ENCODE peak calls at places on chromosomes 5 and 9, in seven cellular contexts. M, J, F, X, Q, W and V are unnamed samples.

GRCh38 chr5:142685418-142686209 is at the start of gene FGF1:
- DNase-seq in M (no peak), J (peak), F (no peak), X (no peak), Q (no peak), W (no peak), V (peak)

GRCh38 chr5:43694027-43694426 is 91.0 kb downstream of the NNT start:
- DNase-seq in M (no peak), J (no peak), F (no peak), X (no peak), Q (no peak), W (no peak), V (no peak)

GRCh38 chr5:151953833-151954232 is 29.2 kb upstream of the GLRA1 start:
- DNase-seq in M (no peak), J (no peak), F (no peak), X (no peak), Q (no peak), W (no peak), V (no peak)

GRCh38 chr5:54249210-54250028 is 61.0 kb downstream of the ARL15 start:
- DNase-seq in M (peak), J (peak), F (peak), X (no peak), Q (peak), W (no peak), V (no peak)

GRCh38 chr9:91494751-91495150 is 71.1 kb upstream of the NFIL3 start:
- DNase-seq in M (no peak), J (no peak), F (no peak), X (no peak), Q (no peak), W (no peak), V (no peak)

GRCh38 chr5:66963559-66963971 is 233.0 kb downstream of the CD180 start:
- DNase-seq in M (no peak), J (peak), F (no peak), X (no peak), Q (no peak), W (no peak), V (no peak)

GRCh38 chr5:134934202-134934601 is 29.3 kb downstream of the PCBD2 start:
- DNase-seq in M (no peak), J (no peak), F (no peak), X (no peak), Q (no peak), W (no peak), V (no peak)

GRCh38 chr5:160457255-160457654 is 35.6 kb downstream of the PTTG1 start:
- DNase-seq in M (no peak), J (no peak), F (no peak), X (no peak), Q (no peak), W (no peak), V (no peak)

GRCh38 chr9:129111762-129112151 is 542 bp downstream of the PTPA start:
- DNase-seq in M (peak), J (peak), F (no peak), X (no peak), Q (peak), W (no peak), V (peak)

GRCh38 chr9:132946624-132947295 is 2.3 kb upstream of the TSC1 start:
- DNase-seq in M (no peak), J (peak), F (no peak), X (no peak), Q (peak), W (no peak), V (no peak)

GRCh38 chr5:27124590-27124989 is 86.2 kb upstream of the CDH9 start:
- DNase-seq in M (no peak), J (peak), F (no peak), X (no peak), Q (peak), W (no peak), V (no peak)

GRCh38 chr5:83044941-83045340 is 32.3 kb downstream of the TMEM167A start:
- DNase-seq in M (no peak), J (no peak), F (no peak), X (no peak), Q (no peak), W (no peak), V (no peak)

GRCh38 chr5:146813748-146814147 is 64.8 kb downstream of the PPP2R2B start:
- DNase-seq in M (no peak), J (no peak), F (no peak), X (no peak), Q (no peak), W (no peak), V (no peak)

GRCh38 chr9:131503626-131504465 is 1.1 kb downstream of the POMT1 start:
- DNase-seq in M (peak), J (peak), F (no peak), X (peak), Q (peak), W (no peak), V (no peak)

GRCh38 chr9:98318834-98319478 is 63.5 kb upstream of the TBC1D2 start:
- DNase-seq in M (no peak), J (no peak), F (no peak), X (no peak), Q (no peak), W (no peak), V (no peak)

GRCh38 chr5:150062523-150062922 is 23.8 kb downstream of the CSF1R start:
- DNase-seq in M (no peak), J (no peak), F (no peak), X (no peak), Q (no peak), W (no peak), V (no peak)

GRCh38 chr9:109107402-109108240 is 12.1 kb downstream of the TMEM245 start:
- DNase-seq in M (no peak), J (no peak), F (no peak), X (no peak), Q (no peak), W (no peak), V (no peak)

GRCh38 chr9:117268847-117269452 is 145.9 kb downstream of the ASTN2 start:
- DNase-seq in M (no peak), J (no peak), F (no peak), X (no peak), Q (no peak), W (no peak), V (no peak)

GRCh38 chr9:33331411-33331891 is 41.1 kb downstream of the NFX1 start:
- DNase-seq in M (no peak), J (no peak), F (no peak), X (no peak), Q (no peak), W (no peak), V (no peak)

GRCh38 chr5:80225954-80226353 is 29.9 kb downstream of the SERINC5 start:
- DNase-seq in M (no peak), J (no peak), F (no peak), X (no peak), Q (no peak), W (no peak), V (no peak)